ENCODE peak calls at places on chromosomes 16 and 17, in seven cellular contexts. F is AG04449, I is tibial artery, G is brain microvascular endothelial cell, O is prostate gland, U is GM12878, T is dorsolateral prefrontal cortex. C is an unnamed sample.

GRCh38 chr16:86625029-86625428 is 46.7 kb downstream of the FOXL1 start:
- DNase-seq in F (no peak), I (no peak), G (no peak), O (peak; percentile 79), U (no peak), T (no peak), C (no peak)

GRCh38 chr17:1958134-1958881 is 66.8 kb downstream of the RTN4RL1 start:
- DNase-seq in F (no peak), I (no peak), G (no peak), O (no peak), U (no peak), T (no peak), C (no peak)

GRCh38 chr17:3475812-3476686 is at the start of gene ASPA:
- DNase-seq in F (no peak), I (no peak), G (no peak), O (no peak), U (no peak), T (no peak), C (no peak)

GRCh38 chr16:2857451-2858244 is at the start of gene PRSS22:
- DNase-seq in F (no peak), I (peak; percentile 41), G (no peak), O (peak; percentile 74), U (no peak), T (no peak), C (peak; percentile 71)

GRCh38 chr17:13421581-13421980 is 180.1 kb downstream of the HS3ST3A1 start:
- DNase-seq in F (no peak), I (no peak), G (no peak), O (no peak), U (no peak), T (no peak), C (no peak)

GRCh38 chr17:64154321-64155089 is 24.6 kb upstream of the ERN1 start:
- DNase-seq in F (no peak), I (peak; percentile 61), G (no peak), O (no peak), U (no peak), T (peak; percentile 56), C (no peak)

GRCh38 chr16:84339766-84340165 is 28.6 kb upstream of the ATP2C2 start:
- DNase-seq in F (no peak), I (no peak), G (no peak), O (no peak), U (no peak), T (no peak), C (no peak)

GRCh38 chr17:31116167-31116566 is 21.4 kb downstream of the NF1 start:
- DNase-seq in F (no peak), I (no peak), G (no peak), O (no peak), U (no peak), T (no peak), C (no peak)

GRCh38 chr16:66928702-66929388 is 3.5 kb upstream of the RRAD start:
- DNase-seq in F (no peak), I (no peak), G (peak; percentile 18), O (no peak), U (no peak), T (no peak), C (no peak)

GRCh38 chr16:85471469-85472431 is 141.4 kb upstream of the GSE1 start:
- DNase-seq in F (no peak), I (no peak), G (no peak), O (peak; percentile 83), U (no peak), T (no peak), C (no peak)
- TF ChIP-seq CTCF in F (no peak), I (no peak), G (no peak), O (no peak), U (no peak), T (no peak), C (no peak)

GRCh38 chr17:57442401-57442823 is 186.1 kb downstream of the MSI2 start:
- DNase-seq in F (no peak), I (no peak), G (peak; percentile 36), O (no peak), U (no peak), T (no peak), C (no peak)
- TF ChIP-seq CTCF in F (no peak), I (no peak), G (no peak), O (no peak), U (no peak), T (no peak), C (no peak)

GRCh38 chr17:58269557-58270291 is 11.0 kb downstream of the MPO start:
- DNase-seq in F (no peak), I (no peak), G (no peak), O (no peak), U (no peak), T (no peak), C (no peak)

GRCh38 chr17:58268774-58269556 is 11.8 kb downstream of the MPO start:
- DNase-seq in F (no peak), I (no peak), G (no peak), O (no peak), U (no peak), T (no peak), C (no peak)

GRCh38 chr17:58268326-58268725 is 12.4 kb downstream of the MPO start:
- DNase-seq in F (no peak), I (no peak), G (no peak), O (no peak), U (no peak), T (no peak), C (no peak)

GRCh38 chr17:58265902-58266875 is 14.5 kb downstream of the MPO start:
- DNase-seq in F (no peak), I (no peak), G (no peak), O (no peak), U (no peak), T (no peak), C (no peak)

DNA sequence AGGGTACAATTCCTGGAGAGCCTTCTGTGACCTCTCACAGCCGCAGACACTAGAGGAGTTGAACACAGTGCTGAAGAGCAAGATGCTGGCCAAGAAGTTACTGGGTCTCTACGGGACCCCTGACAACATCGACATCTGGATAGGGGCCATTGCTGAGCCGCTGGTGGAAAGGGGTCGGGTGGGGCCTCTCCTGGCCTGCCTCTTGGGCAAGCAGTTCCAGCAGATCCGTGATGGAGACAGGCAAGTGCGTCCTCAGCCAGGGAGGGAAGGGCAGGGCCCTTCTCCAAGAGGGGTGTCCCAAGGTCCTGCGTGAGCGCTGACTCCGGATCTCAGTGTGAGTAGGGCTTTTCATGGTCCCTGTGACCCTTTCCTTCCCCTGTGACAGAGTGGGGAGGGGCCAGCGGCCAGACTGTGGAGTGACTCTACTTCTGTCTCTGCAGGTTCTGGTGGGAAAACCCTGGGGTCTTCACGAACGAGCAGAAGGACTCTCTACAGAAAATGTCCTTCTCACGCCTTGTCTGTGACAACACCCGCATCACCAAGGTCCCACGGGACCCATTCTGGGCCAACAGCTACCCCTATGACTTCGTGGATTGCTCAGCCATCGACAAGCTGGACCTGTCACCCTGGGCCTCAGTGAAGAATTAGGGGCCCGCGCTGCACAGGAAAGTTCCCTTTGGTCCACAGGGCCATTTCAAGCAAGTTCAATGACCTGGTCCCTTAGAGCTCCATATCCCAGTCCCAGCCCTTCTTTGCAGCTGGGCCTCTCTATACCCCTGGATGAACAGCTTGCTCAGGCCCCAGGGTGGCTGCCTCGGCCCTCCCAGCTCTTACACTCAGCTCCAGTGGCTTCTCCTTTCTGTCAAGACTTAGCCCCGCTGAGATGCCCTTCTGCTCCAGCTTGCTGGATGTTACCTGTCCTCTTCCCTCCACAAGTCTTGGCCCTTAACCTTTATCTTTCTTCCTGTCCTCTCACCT is 13.1 kb downstream of the MPO start:
- DNase-seq in F (no peak), I (no peak), G (no peak), O (no peak), U (no peak), T (no peak), C (no peak)
- TF ChIP-seq CTCF in F (no peak), I (no peak), G (no peak), O (no peak), U (no peak), T (no peak), C (no peak)

GRCh38 chr17:38869647-38870258 is at the start of gene LASP1:
- DNase-seq in F (no peak), I (peak; percentile 94), G (peak; percentile 76), O (peak; percentile 89), U (peak; percentile 55), T (peak; percentile 91), C (peak; percentile 83)

GRCh38 chr17:38872671-38873385 is 3.0 kb downstream of the LASP1 start:
- DNase-seq in F (no peak), I (no peak), G (no peak), O (no peak), U (no peak), T (no peak), C (no peak)

GRCh38 chr17:38871992-38872605 is 2.2 kb downstream of the LASP1 start:
- DNase-seq in F (no peak), I (no peak), G (no peak), O (no peak), U (no peak), T (no peak), C (no peak)

GRCh38 chr17:38870259-38871165 is 654 bp downstream of the LASP1 start:
- DNase-seq in F (no peak), I (peak; percentile 91), G (no peak), O (peak; percentile 69), U (no peak), T (peak; percentile 72), C (peak; percentile 28)

GRCh38 chr17:38871247-38871991 is 1.6 kb downstream of the LASP1 start:
- DNase-seq in F (no peak), I (peak; percentile 88), G (peak; percentile 69), O (peak; percentile 21), U (peak; percentile 45), T (no peak), C (no peak)
- TF ChIP-seq CTCF in F (no peak), I (no peak), G (peak; percentile 3), O (no peak), U (peak; percentile 46), T (no peak), C (no peak)

GRCh38 chr17:68599091-68599872 is 1.9 kb downstream of the FAM20A start:
- DNase-seq in F (no peak), I (no peak), G (no peak), O (no peak), U (no peak), T (no peak), C (no peak)

GRCh38 chr17:68601565-68602266 is 549 bp upstream of the FAM20A start:
- DNase-seq in F (no peak), I (no peak), G (no peak), O (no peak), U (no peak), T (no peak), C (no peak)

GRCh38 chr17:68600881-68601564 is at the start of gene FAM20A:
- DNase-seq in F (no peak), I (no peak), G (no peak), O (no peak), U (no peak), T (peak; percentile 58), C (peak; percentile 50)

GRCh38 chr17:68599873-68600122 is 1.4 kb downstream of the FAM20A start:
- DNase-seq in F (no peak), I (no peak), G (no peak), O (no peak), U (no peak), T (no peak), C (no peak)

GRCh38 chr17:68600123-68600880 is 865 bp downstream of the FAM20A start:
- DNase-seq in F (no peak), I (no peak), G (no peak), O (no peak), U (no peak), T (no peak), C (peak; percentile 58)
- TF ChIP-seq CTCF in F (no peak), I (no peak), G (peak; percentile 23), O (no peak), U (no peak), T (no peak), C (peak; percentile 55)

C was measured in progenitor cell of endocrine pancreas.